ENCODE peak calls at places on chromosome 9, in nine cellular contexts. S is adrenal gland, O is esophagus squamous epithelium, B is testis, J is tibial nerve, H is H1, F is IMR-90, N is uterus, E is right lobe of liver. R is an unnamed sample.

GRCh38 chr9:78695521-78695920 is 398.6 kb downstream of the PSAT1 start:
- DNase-seq in S (no peak), O (no peak), B (no peak), J (no peak), H (no peak), F (no peak), N (no peak), E (no peak), R (no peak)

GRCh38 chr9:88741335-88741734 is 206.4 kb downstream of the NXNL2 start:
- DNase-seq in S (no peak), O (no peak), B (no peak), J (no peak), H (peak; percentile 77), F (no peak), N (no peak), E (no peak), R (peak; percentile 23)

GRCh38 chr9:93675336-93676150 is 99.2 kb downstream of the PHF2 start:
- DNase-seq in S (peak; percentile 10), O (no peak), B (peak; percentile 9), J (no peak), H (peak; percentile 39), F (no peak), N (peak; percentile 10), E (peak; percentile 44), R (no peak)

GRCh38 chr9:35517552-35518211 is 27.8 kb downstream of the RUSC2 start:
- DNase-seq in S (no peak), O (no peak), B (no peak), J (no peak), H (no peak), F (no peak), N (no peak), E (no peak), R (no peak)

GRCh38 chr9:35042081-35042604 is 30.3 kb downstream of the VCP start:
- DNase-seq in S (no peak), O (no peak), B (no peak), J (no peak), H (no peak), F (peak; percentile 49), N (no peak), E (no peak), R (no peak)

GRCh38 chr9:70113403-70114022 is 69.9 kb downstream of the MAMDC2 start:
- DNase-seq in S (peak; percentile 57), O (no peak), B (peak; percentile 80), J (peak; percentile 38), H (peak; percentile 65), F (peak; percentile 72), N (peak; percentile 59), E (peak; percentile 58), R (peak; percentile 25)

GRCh38 chr9:29625292-29625731 is 2052.0 kb upstream of the C9orf72 start:
- DNase-seq in S (no peak), O (no peak), B (no peak), J (no peak), H (no peak), F (no peak), N (no peak), E (no peak), R (no peak)

GRCh38 chr9:16825364-16825763 is 45.1 kb downstream of the BNC2 start:
- DNase-seq in S (no peak), O (no peak), B (no peak), J (no peak), H (no peak), F (peak; percentile 73), N (no peak), E (no peak), R (no peak)

GRCh38 chr9:129322022-129322621 is 144.1 kb upstream of the IER5L start:
- DNase-seq in S (no peak), O (no peak), B (no peak), J (peak; percentile 10), H (no peak), F (no peak), N (peak; percentile 39), E (no peak), R (no peak)

GRCh38 chr9:129321511-129322021 is 143.5 kb upstream of the IER5L start:
- DNase-seq in S (no peak), O (no peak), B (peak; percentile 14), J (no peak), H (no peak), F (no peak), N (peak; percentile 44), E (peak; percentile 78), R (no peak)

GRCh38 chr9:129323999-129324553 is 146.0 kb upstream of the IER5L start:
- DNase-seq in S (no peak), O (no peak), B (no peak), J (no peak), H (no peak), F (no peak), N (peak; percentile 18), E (peak; percentile 62), R (no peak)

GRCh38 chr9:129323376-129323998 is 145.4 kb upstream of the IER5L start:
- DNase-seq in S (peak; percentile 65), O (no peak), B (no peak), J (peak; percentile 13), H (no peak), F (no peak), N (peak; percentile 30), E (peak; percentile 55), R (no peak)

DNA sequence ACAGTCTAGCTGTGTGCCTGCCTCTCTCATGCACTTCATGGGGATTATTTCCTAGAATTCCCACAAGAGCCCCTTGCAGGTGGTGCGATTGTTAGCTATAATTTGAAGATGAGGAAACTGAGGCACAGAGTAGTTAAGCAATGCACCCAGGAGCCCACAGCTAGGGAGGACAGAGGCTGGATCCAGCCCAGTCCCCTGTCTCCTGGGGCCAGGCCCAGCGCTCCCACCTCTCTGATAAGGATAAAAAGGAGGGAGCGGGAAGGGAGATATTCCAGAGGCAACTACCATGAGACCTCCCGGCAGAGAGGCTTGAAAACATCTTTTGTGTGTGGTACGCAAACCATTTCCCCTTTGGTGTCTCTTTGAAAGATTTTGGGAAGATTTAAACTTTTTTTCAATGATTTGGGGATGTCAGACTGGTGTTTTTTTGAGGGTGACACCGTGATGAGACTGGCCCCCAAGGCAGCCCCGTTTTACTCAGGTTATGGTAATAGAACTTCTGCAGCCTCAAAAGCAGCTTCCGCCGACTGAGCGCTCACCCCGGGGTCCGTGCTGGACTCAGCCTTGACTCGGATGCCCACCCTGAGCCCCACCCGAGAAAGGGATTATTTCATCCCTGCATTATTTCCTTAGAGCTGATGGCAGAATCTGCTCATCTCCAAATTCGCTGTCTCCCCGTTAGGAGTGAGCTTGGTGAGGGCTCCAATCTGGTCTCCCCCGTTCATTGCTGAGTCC is 144.7 kb upstream of the IER5L start:
- DNase-seq in S (no peak), O (no peak), B (no peak), J (peak; percentile 12), H (no peak), F (no peak), N (peak; percentile 19), E (no peak), R (no peak)
- TF ChIP-seq POLR2A in S (no peak), O (no peak), B (no peak), J (no peak), H (no peak), F (no peak), N (no peak), E (no peak), R (no peak)

GRCh38 chr9:136244116-136244775 is 1.4 kb downstream of the QSOX2 start:
- DNase-seq in S (no peak), O (no peak), B (no peak), J (no peak), H (no peak), F (no peak), N (no peak), E (no peak), R (peak; percentile 56)

GRCh38 chr9:136246849-136247550 is 1.4 kb upstream of the QSOX2 start:
- DNase-seq in S (no peak), O (no peak), B (no peak), J (no peak), H (no peak), F (no peak), N (no peak), E (no peak), R (no peak)

GRCh38 chr9:136243631-136244030 is 2.0 kb downstream of the QSOX2 start:
- DNase-seq in S (no peak), O (no peak), B (no peak), J (no peak), H (no peak), F (no peak), N (no peak), E (no peak), R (no peak)

GRCh38 chr9:136244776-136245193 is 827 bp downstream of the QSOX2 start:
- DNase-seq in S (no peak), O (no peak), B (no peak), J (no peak), H (no peak), F (no peak), N (no peak), E (no peak), R (no peak)

GRCh38 chr9:136245194-136246150 is at the start of gene QSOX2:
- DNase-seq in S (peak; percentile 87), O (peak; percentile 30), B (peak; percentile 91), J (peak; percentile 72), H (peak; percentile 85), F (peak; percentile 76), N (peak; percentile 80), E (peak; percentile 90), R (peak; percentile 95)
- TF ChIP-seq POLR2A in S (no peak), O (peak; percentile 10), B (no peak), J (peak; percentile 15), H (no peak), F (no peak), N (peak; percentile 52), E (peak; percentile 36), R (peak; percentile 37)

DNA sequence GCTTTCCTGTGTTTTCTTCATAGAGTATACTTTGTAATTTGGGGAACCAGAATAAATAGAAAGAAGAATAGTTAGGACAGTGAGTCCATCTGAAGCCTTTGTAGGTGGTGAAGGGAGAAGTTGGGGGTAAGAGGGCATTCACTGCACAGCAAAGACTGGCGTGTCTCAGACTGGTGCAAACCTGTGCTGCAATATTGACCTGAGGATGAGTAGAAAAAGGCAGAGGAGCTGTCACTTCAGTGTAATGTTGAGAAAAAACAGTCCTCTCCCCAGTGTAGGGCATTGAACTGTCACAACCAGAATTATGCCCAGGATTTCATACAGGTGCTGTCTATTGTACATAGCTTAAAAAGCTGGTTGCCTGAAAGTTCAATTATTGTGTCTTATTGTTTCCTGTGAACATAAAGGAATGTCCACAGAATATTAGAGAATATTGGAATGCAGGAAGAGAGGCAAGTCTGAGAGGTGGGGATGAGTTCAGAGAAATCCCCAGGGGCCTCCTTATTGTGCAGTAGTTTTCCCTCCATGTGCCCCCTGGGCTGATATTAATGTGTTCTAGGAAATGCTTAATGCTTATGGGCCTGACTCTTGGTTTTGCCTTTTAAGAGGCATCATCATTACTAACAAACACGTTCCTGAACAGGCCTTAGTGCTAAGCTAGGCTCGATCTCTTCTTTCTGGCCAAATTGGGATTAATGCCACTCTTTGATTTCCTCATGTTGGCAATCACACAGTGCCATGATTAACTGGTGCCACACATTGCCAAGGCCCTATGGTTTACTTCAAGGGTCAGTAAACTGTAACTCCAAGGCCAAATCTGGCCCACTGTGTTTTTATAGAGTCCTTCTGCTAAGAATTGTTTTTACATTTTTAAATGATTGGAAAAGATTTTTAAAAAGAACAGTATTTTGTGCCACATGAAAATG is 34.0 kb downstream of the DAPK1 start:
- DNase-seq in S (no peak), O (no peak), B (no peak), J (no peak), H (no peak), F (no peak), N (no peak), E (no peak), R (no peak)
- TF ChIP-seq POLR2A in S (no peak), O (no peak), B (no peak), J (no peak), H (no peak), F (no peak), N (no peak), E (no peak), R (no peak)

DNA sequence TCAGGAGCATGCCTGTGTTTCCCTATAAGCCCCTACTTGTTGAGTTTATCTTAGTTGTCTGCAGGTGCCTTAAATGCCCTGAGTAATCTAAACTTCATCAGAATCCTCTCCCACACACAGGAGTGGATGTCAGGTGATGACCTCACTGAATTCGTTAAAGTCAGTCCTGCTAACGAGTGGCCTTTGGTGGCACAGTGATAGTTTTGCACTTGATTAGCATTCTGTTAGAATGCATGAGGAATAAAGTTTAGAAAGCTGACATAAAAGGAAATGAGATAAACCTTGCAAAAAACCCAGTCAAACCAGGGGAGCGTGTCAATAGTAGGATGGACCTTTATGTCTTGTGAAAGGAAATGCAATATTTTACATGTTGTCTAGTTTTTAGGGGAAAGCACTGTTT is 4.5 kb downstream of the TRIM32 start:
- DNase-seq in S (no peak), O (no peak), B (no peak), J (no peak), H (no peak), F (no peak), N (no peak), E (no peak), R (no peak)
- TF ChIP-seq POLR2A in S (no peak), O (no peak), B (no peak), J (no peak), H (no peak), F (no peak), N (no peak), E (no peak), R (no peak)